ENCODE peak calls at places on chromosomes 12 and 14, in eight cellular contexts. H is choroid plexus epithelial cell, W is GM20000, M is AG10803, R is activated B cell treated with CpG ODN at 0.5 μM for 24 hours, E is WTC11, G is nephron progenitor cell, A is mucosa of descending colon. B is an unnamed sample.

GRCh38 chr12:94282675-94283074 is 134.3 kb downstream of the PLXNC1 start:
- DNase-seq in H (peak), W (no peak), M (no peak), R (no peak), E (no peak), G (no peak), A (peak), B (no peak)

GRCh38 chr14:92565040-92565717 is 51.6 kb downstream of the RIN3 start:
- DNase-seq in H (no peak), W (no peak), M (no peak), R (no peak), E (no peak), G (no peak), A (no peak), B (no peak)

GRCh38 chr14:66404051-66404450 is 82.1 kb upstream of the CCDC196 start:
- DNase-seq in H (no peak), W (no peak), M (no peak), R (no peak), E (no peak), G (no peak), A (no peak), B (no peak)

GRCh38 chr12:71134405-71134804 is 23.4 kb downstream of the TSPAN8 start:
- DNase-seq in H (peak), W (no peak), M (no peak), R (no peak), E (no peak), G (no peak), A (no peak), B (peak)

GRCh38 chr12:94994312-94994711 is 9.2 kb downstream of the NDUFA12 start:
- DNase-seq in H (peak), W (no peak), M (peak), R (no peak), E (no peak), G (no peak), A (no peak), B (peak)

GRCh38 chr12:6295187-6295811 is 15.2 kb upstream of the PLEKHG6 start:
- DNase-seq in H (peak), W (no peak), M (peak), R (no peak), E (no peak), G (no peak), A (peak), B (peak)

GRCh38 chr14:34766611-34767010 is 52.2 kb upstream of the CFL2 start:
- DNase-seq in H (peak), W (no peak), M (peak), R (no peak), E (no peak), G (no peak), A (no peak), B (no peak)

GRCh38 chr12:101298426-101298825 is 18.5 kb downstream of the UTP20 start:
- DNase-seq in H (peak), W (no peak), M (peak), R (no peak), E (no peak), G (no peak), A (no peak), B (peak)

GRCh38 chr12:54065677-54066076 is 12.0 kb downstream of the HOXC4 start:
- DNase-seq in H (no peak), W (no peak), M (no peak), R (no peak), E (no peak), G (no peak), A (no peak), B (no peak)

GRCh38 chr14:89366580-89367448 is 50.2 kb downstream of the FOXN3 start:
- DNase-seq in H (no peak), W (no peak), M (no peak), R (no peak), E (no peak), G (no peak), A (peak), B (no peak)

GRCh38 chr12:46964496-46965098 is 114.8 kb upstream of the PCED1B start:
- DNase-seq in H (peak), W (no peak), M (peak), R (no peak), E (peak), G (no peak), A (no peak), B (peak)

GRCh38 chr12:41983896-41984295 is 160.8 kb downstream of the GXYLT1 start:
- DNase-seq in H (no peak), W (no peak), M (no peak), R (no peak), E (no peak), G (no peak), A (no peak), B (peak)

GRCh38 chr12:49025463-49025862 is 6.9 kb upstream of the PRKAG1 start:
- DNase-seq in H (no peak), W (no peak), M (no peak), R (no peak), E (no peak), G (no peak), A (no peak), B (no peak)

GRCh38 chr12:57340104-57340503 is 89.1 kb upstream of the STAC3 start:
- DNase-seq in H (peak), W (no peak), M (peak), R (no peak), E (no peak), G (peak), A (peak), B (no peak)

GRCh38 chr14:63642656-63643382 is 1.1 kb upstream of the WDR89 start:
- DNase-seq in H (peak), W (no peak), M (no peak), R (no peak), E (no peak), G (no peak), A (no peak), B (no peak)

GRCh38 chr12:105013892-105014291 is 27.8 kb downstream of the NOPCHAP1 start:
- DNase-seq in H (peak), W (no peak), M (peak), R (no peak), E (no peak), G (no peak), A (no peak), B (peak)

GRCh38 chr14:21096889-21097615 is 1.4 kb downstream of the ZNF219 start:
- DNase-seq in H (no peak), W (peak), M (no peak), R (no peak), E (no peak), G (no peak), A (no peak), B (no peak)

GRCh38 chr12:78359530-78359929 is 505.0 kb upstream of the SYT1 start:
- DNase-seq in H (peak), W (no peak), M (peak), R (no peak), E (no peak), G (no peak), A (no peak), B (no peak)

GRCh38 chr12:104420868-104421267 is 35.9 kb upstream of the CHST11 start:
- DNase-seq in H (no peak), W (no peak), M (no peak), R (no peak), E (no peak), G (no peak), A (no peak), B (peak)

GRCh38 chr14:64249363-64249762 is 44.8 kb downstream of the ESR2 start:
- DNase-seq in H (no peak), W (no peak), M (no peak), R (no peak), E (no peak), G (no peak), A (no peak), B (no peak)

GRCh38 chr14:58362798-58363412 is 32.8 kb upstream of the TOMM20L start:
- DNase-seq in H (peak), W (peak), M (peak), R (no peak), E (no peak), G (no peak), A (peak), B (peak)

GRCh38 chr14:104561661-104562495 is 17.7 kb upstream of the C14orf180 start:
- DNase-seq in H (no peak), W (no peak), M (no peak), R (no peak), E (no peak), G (no peak), A (no peak), B (no peak)

GRCh38 chr12:4355843-4356327 is 23.6 kb downstream of the FGF23 start:
- DNase-seq in H (peak), W (peak), M (peak), R (no peak), E (peak), G (peak), A (peak), B (peak)

GRCh38 chr14:29930283-29930682 is 2.6 kb upstream of the PRKD1 start:
- DNase-seq in H (peak), W (no peak), M (peak), R (no peak), E (no peak), G (no peak), A (no peak), B (peak)

GRCh38 chr14:80213602-80214001 is 2.3 kb upstream of the DIO2 start:
- DNase-seq in H (peak), W (peak), M (peak), R (no peak), E (peak), G (no peak), A (peak), B (peak)

GRCh38 chr12:7859552-7859951 is 13.2 kb downstream of the SLC2A14 start:
- DNase-seq in H (peak), W (no peak), M (peak), R (no peak), E (no peak), G (no peak), A (no peak), B (no peak)

GRCh38 chr12:52601671-52602070 is 408 bp upstream of the KRT72 start:
- DNase-seq in H (no peak), W (no peak), M (no peak), R (no peak), E (no peak), G (no peak), A (no peak), B (no peak)

GRCh38 chr14:90540437-90540836 is 143.6 kb downstream of the CALM1 start:
- DNase-seq in H (no peak), W (no peak), M (no peak), R (no peak), E (no peak), G (no peak), A (no peak), B (no peak)

GRCh38 chr14:23513005-23513412 is 38.6 kb downstream of the ZFHX2 start:
- DNase-seq in H (no peak), W (no peak), M (no peak), R (no peak), E (no peak), G (no peak), A (no peak), B (no peak)

GRCh38 chr12:101582937-101583336 is 11.8 kb upstream of the MYBPC1 start:
- DNase-seq in H (no peak), W (no peak), M (no peak), R (no peak), E (no peak), G (no peak), A (no peak), B (no peak)

GRCh38 chr12:56602239-56602638 is 27.9 kb downstream of the BAZ2A start:
- DNase-seq in H (peak), W (no peak), M (no peak), R (no peak), E (no peak), G (no peak), A (no peak), B (no peak)

GRCh38 chr14:40445020-40445419 is 1012.8 kb upstream of the FBXO33 start:
- DNase-seq in H (no peak), W (no peak), M (no peak), R (no peak), E (no peak), G (no peak), A (no peak), B (no peak)

GRCh38 chr12:46219892-46220655 is 48.8 kb downstream of the SLC38A1 start:
- DNase-seq in H (peak), W (no peak), M (peak), R (no peak), E (no peak), G (no peak), A (peak), B (peak)

DNA sequence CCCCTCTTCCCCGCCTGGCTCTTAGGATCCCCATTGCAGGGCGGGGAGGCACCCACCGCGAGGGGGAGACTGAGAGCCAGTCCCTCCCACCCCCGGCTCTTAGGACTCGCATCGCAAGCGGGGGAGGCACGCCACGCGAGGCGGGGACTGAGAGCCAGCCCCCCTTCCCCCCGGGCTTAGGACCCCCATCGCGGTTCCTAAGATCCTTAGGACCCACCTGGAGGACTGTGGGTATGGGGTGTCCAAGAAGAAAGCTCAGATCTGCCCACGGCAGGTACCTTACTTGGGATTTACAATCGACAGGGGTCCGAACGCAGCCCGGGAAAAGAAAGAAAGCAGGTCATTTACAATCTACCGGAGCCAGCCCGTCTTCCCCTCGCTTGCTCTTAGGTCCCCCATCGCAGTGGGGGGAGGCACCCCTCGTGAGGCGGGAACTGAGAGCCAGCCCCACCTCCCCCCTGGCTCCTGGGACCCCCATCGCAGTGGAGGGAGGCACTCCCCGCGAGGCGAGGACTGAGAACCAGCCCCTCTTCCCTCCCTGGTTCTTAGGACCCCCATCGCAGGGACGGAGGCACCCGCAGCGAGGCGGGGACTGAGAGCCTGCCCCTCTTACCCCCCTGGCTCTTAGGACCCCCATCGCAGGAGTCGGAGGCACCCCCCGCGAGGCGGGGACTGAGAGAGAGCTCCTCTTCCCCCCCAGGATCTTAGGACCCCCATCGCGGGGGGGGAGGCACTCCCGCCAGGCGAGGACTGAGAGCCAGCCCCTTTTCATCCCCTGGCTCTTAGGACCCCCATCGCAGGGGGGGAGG is 43.7 kb downstream of the DDX11 start:
- DNase-seq in H (peak), W (peak), M (no peak), R (peak), E (peak), G (peak), A (peak), B (peak)
- TF ChIP-seq CTCF in H (peak), W (peak), M (peak), R (no peak), E (no peak), G (peak), A (no peak), B (peak)

GRCh38 chr14:32996343-32996742 is 57.7 kb downstream of the NPAS3 start:
- DNase-seq in H (no peak), W (no peak), M (no peak), R (no peak), E (no peak), G (no peak), A (no peak), B (no peak)

DNA sequence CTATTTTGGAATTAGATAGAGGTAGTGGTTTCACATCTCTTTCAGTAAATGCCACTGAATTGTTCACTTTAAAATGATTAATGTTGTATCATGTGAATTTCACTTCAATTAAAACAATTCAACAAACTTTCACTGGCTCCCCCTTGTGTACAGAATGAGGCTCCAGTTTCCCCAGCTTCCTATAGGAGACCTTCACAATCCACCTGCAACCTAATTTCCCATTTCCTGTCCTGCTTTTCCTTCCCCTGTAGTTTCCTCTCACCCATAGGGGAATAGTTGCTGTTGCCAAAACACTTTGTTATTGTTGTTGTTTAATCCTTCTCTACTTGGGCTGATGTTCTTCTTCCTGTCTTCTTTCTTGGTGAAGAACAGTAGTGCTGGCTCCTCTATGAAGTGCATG is 59.8 kb downstream of the NPAS3 start:
- DNase-seq in H (peak), W (no peak), M (peak), R (no peak), E (no peak), G (no peak), A (peak), B (peak)
- TF ChIP-seq CTCF in H (peak), W (no peak), M (peak), R (no peak), E (no peak), G (no peak), A (no peak), B (peak)

GRCh38 chr12:108605690-108606406 is 8.0 kb upstream of the TMEM119 start:
- DNase-seq in H (no peak), W (no peak), M (no peak), R (no peak), E (no peak), G (no peak), A (no peak), B (no peak)
- TF ChIP-seq CTCF in H (no peak), W (no peak), M (no peak), R (no peak), E (no peak), G (no peak), A (no peak), B (no peak)

GRCh38 chr14:37565550-37565949 is 29.5 kb downstream of the FOXA1 start:
- DNase-seq in H (no peak), W (no peak), M (no peak), R (no peak), E (peak), G (no peak), A (peak), B (no peak)
- TF ChIP-seq CTCF in H (peak), W (no peak), M (no peak), R (no peak), E (peak), G (no peak), A (no peak), B (no peak)

GRCh38 chr12:19409376-19409775 is 29.9 kb upstream of the AEBP2 start:
- DNase-seq in H (no peak), W (no peak), M (no peak), R (no peak), E (no peak), G (no peak), A (no peak), B (no peak)
- TF ChIP-seq CTCF in H (no peak), W (no peak), M (no peak), R (no peak), E (no peak), G (no peak), A (no peak), B (no peak)

DNA sequence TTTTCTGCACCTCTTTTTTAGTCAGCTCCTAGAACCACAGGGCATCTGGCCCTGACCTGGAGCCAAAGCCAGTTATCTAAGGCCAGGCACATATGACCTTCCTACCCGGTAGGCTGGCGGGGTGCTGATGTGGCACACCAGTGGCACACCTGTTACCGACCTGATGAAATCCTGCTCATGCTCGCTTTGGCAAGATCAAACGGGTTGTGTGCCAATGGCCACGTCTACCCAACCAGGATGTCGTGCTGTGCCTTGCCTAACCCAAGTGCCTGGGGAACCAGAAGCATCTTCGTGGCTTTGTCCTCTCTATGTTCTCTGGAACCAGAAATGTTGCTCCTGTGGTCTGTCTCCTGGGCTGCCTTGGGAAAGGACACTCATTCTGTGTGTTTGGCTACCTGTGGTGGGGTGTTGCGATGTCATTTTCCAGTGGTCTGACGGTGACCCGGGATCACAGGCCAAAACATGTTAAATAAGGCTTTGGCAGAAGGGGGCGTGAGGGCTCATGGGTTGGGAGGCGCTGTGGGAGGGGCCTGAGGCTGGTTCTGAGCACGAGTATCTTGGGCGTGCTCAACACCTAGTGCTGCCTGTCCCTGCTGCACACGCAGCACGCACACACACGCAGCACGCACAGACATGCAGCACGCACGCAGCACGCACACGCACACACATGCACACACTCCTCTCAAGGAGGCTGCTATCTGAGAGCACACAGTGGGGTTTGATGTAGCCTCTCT is 27.9 kb downstream of the CCNK start:
- DNase-seq in H (no peak), W (no peak), M (no peak), R (no peak), E (no peak), G (no peak), A (no peak), B (no peak)
- TF ChIP-seq CTCF in H (no peak), W (no peak), M (no peak), R (no peak), E (no peak), G (no peak), A (no peak), B (no peak)

DNA sequence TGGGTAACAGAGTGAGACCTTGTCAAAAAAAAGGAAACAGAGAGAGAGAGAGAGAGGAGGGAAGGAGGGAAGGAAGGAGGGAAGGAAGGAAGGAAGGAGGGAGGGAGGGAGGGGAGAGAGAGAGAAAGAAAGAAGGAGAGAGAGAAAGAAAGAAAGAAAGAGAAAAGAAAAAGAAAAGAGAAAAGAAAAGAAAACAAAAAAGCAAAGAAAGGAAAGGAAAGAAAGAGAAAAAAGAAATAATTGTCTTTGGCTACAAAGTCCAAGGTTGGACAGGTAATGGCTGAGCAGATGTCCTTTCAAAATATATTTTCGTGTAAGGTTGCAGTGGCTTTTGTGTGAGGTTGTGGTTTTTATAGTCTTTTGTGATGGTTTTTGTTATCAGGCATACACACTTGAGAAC is 21.6 kb upstream of the CCDC60 start:
- DNase-seq in H (no peak), W (no peak), M (no peak), R (no peak), E (no peak), G (no peak), A (no peak), B (no peak)
- TF ChIP-seq CTCF in H (no peak), W (no peak), M (no peak), R (no peak), E (no peak), G (no peak), A (no peak), B (no peak)